ENCODE peak calls at places on chromosomes 6 and 20, in nine cellular contexts. One of them, this sample, is unnamed.

GRCh38 chr6:81933648-81934047 is 181.2 kb upstream of the TENT5A start:
- DNase-seq in transverse colon: no peak
- DNase-seq in ascending aorta: no peak
- DNase-seq in tibial nerve: no peak
- DNase-seq in thoracic aorta: no peak
- DNase-seq in astrocyte: no peak
- DNase-seq in IMR-90: peak
- DNase-seq in heart right ventricle: no peak
- DNase-seq in AG09309: no peak
- DNase-seq in this sample: no peak

GRCh38 chr6:163191704-163192537 is 222.6 kb upstream of the QKI start:
- DNase-seq in transverse colon: no peak
- DNase-seq in ascending aorta: no peak
- DNase-seq in tibial nerve: no peak
- DNase-seq in thoracic aorta: no peak
- DNase-seq in astrocyte: no peak
- DNase-seq in IMR-90: no peak
- DNase-seq in heart right ventricle: no peak
- DNase-seq in AG09309: no peak
- DNase-seq in this sample: no peak

GRCh38 chr6:35292494-35292893 is 5.1 kb upstream of the DEF6 start:
- DNase-seq in transverse colon: no peak
- DNase-seq in ascending aorta: no peak
- DNase-seq in tibial nerve: no peak
- DNase-seq in thoracic aorta: no peak
- DNase-seq in astrocyte: no peak
- DNase-seq in IMR-90: no peak
- DNase-seq in heart right ventricle: no peak
- DNase-seq in AG09309: no peak
- DNase-seq in this sample: no peak

GRCh38 chr6:104949206-104949605 is 7.7 kb upstream of the LIN28B start:
- DNase-seq in transverse colon: no peak
- DNase-seq in ascending aorta: no peak
- DNase-seq in tibial nerve: no peak
- DNase-seq in thoracic aorta: no peak
- DNase-seq in astrocyte: no peak
- DNase-seq in IMR-90: no peak
- DNase-seq in heart right ventricle: no peak
- DNase-seq in AG09309: no peak
- DNase-seq in this sample: no peak

GRCh38 chr6:112235956-112236355 is 18.4 kb downstream of the LAMA4 start:
- DNase-seq in transverse colon: no peak
- DNase-seq in ascending aorta: no peak
- DNase-seq in tibial nerve: no peak
- DNase-seq in thoracic aorta: no peak
- DNase-seq in astrocyte: peak
- DNase-seq in IMR-90: peak
- DNase-seq in heart right ventricle: no peak
- DNase-seq in AG09309: no peak
- DNase-seq in this sample: peak

GRCh38 chr6:15365273-15365687 is 119.4 kb downstream of the JARID2 start:
- DNase-seq in transverse colon: peak
- DNase-seq in ascending aorta: peak
- DNase-seq in tibial nerve: peak
- DNase-seq in thoracic aorta: peak
- DNase-seq in astrocyte: peak
- DNase-seq in IMR-90: peak
- DNase-seq in heart right ventricle: peak
- DNase-seq in AG09309: peak
- DNase-seq in this sample: peak

GRCh38 chr6:156957931-156958547 is 180.9 kb downstream of the ARID1B start:
- DNase-seq in transverse colon: no peak
- DNase-seq in ascending aorta: no peak
- DNase-seq in tibial nerve: no peak
- DNase-seq in thoracic aorta: no peak
- DNase-seq in astrocyte: no peak
- DNase-seq in IMR-90: peak
- DNase-seq in heart right ventricle: no peak
- DNase-seq in AG09309: no peak
- DNase-seq in this sample: no peak

GRCh38 chr6:98530732-98531131 is 303.6 kb upstream of the POU3F2 start:
- DNase-seq in transverse colon: no peak
- DNase-seq in ascending aorta: no peak
- DNase-seq in tibial nerve: no peak
- DNase-seq in thoracic aorta: no peak
- DNase-seq in astrocyte: no peak
- DNase-seq in IMR-90: no peak
- DNase-seq in heart right ventricle: no peak
- DNase-seq in AG09309: no peak
- DNase-seq in this sample: no peak

GRCh38 chr20:62161347-62161746 is 17.8 kb downstream of the SS18L1 start:
- DNase-seq in transverse colon: no peak
- DNase-seq in ascending aorta: no peak
- DNase-seq in tibial nerve: no peak
- DNase-seq in thoracic aorta: no peak
- DNase-seq in astrocyte: peak
- DNase-seq in IMR-90: peak
- DNase-seq in heart right ventricle: no peak
- DNase-seq in AG09309: no peak
- DNase-seq in this sample: no peak

GRCh38 chr6:128367437-128367836 is 153.0 kb downstream of the PTPRK start:
- DNase-seq in transverse colon: no peak
- DNase-seq in ascending aorta: no peak
- DNase-seq in tibial nerve: no peak
- DNase-seq in thoracic aorta: no peak
- DNase-seq in astrocyte: no peak
- DNase-seq in IMR-90: no peak
- DNase-seq in heart right ventricle: no peak
- DNase-seq in AG09309: no peak
- DNase-seq in this sample: no peak

GRCh38 chr6:87925373-87926060 is 122.1 kb upstream of the SPACA1 start:
- DNase-seq in transverse colon: peak
- DNase-seq in ascending aorta: no peak
- DNase-seq in tibial nerve: no peak
- DNase-seq in thoracic aorta: no peak
- DNase-seq in astrocyte: no peak
- DNase-seq in IMR-90: no peak
- DNase-seq in heart right ventricle: no peak
- DNase-seq in AG09309: no peak
- DNase-seq in this sample: no peak

GRCh38 chr6:138575257-138575656 is 76.0 kb upstream of the NHSL1 start:
- DNase-seq in transverse colon: no peak
- DNase-seq in ascending aorta: no peak
- DNase-seq in tibial nerve: no peak
- DNase-seq in thoracic aorta: no peak
- DNase-seq in astrocyte: no peak
- DNase-seq in IMR-90: no peak
- DNase-seq in heart right ventricle: no peak
- DNase-seq in AG09309: no peak
- DNase-seq in this sample: no peak

GRCh38 chr6:165985281-165985925 is 182.2 kb downstream of the TBXT start:
- DNase-seq in transverse colon: no peak
- DNase-seq in ascending aorta: no peak
- DNase-seq in tibial nerve: no peak
- DNase-seq in thoracic aorta: no peak
- DNase-seq in astrocyte: no peak
- DNase-seq in IMR-90: no peak
- DNase-seq in heart right ventricle: no peak
- DNase-seq in AG09309: no peak
- DNase-seq in this sample: no peak
- H3K4me3 ChIP-seq in transverse colon: peak
- H3K4me3 ChIP-seq in ascending aorta: no peak
- H3K4me3 ChIP-seq in tibial nerve: no peak
- H3K4me3 ChIP-seq in thoracic aorta: no peak
- H3K4me3 ChIP-seq in astrocyte: no peak
- H3K4me3 ChIP-seq in IMR-90: peak
- H3K4me3 ChIP-seq in heart right ventricle: no peak
- H3K4me3 ChIP-seq in AG09309: no peak
- H3K4me3 ChIP-seq in this sample: no peak

GRCh38 chr6:132712366-132712765 is 1.5 kb downstream of the VNN1 start:
- DNase-seq in transverse colon: no peak
- DNase-seq in ascending aorta: no peak
- DNase-seq in tibial nerve: no peak
- DNase-seq in thoracic aorta: no peak
- DNase-seq in astrocyte: peak
- DNase-seq in IMR-90: peak
- DNase-seq in heart right ventricle: no peak
- DNase-seq in AG09309: no peak
- DNase-seq in this sample: no peak

GRCh38 chr6:132714160-132714559 is 305 bp upstream of the VNN1 start:
- DNase-seq in transverse colon: no peak
- DNase-seq in ascending aorta: no peak
- DNase-seq in tibial nerve: no peak
- DNase-seq in thoracic aorta: no peak
- DNase-seq in astrocyte: no peak
- DNase-seq in IMR-90: no peak
- DNase-seq in heart right ventricle: no peak
- DNase-seq in AG09309: no peak
- DNase-seq in this sample: no peak

GRCh38 chr6:132713355-132714134 is at the start of gene VNN1:
- DNase-seq in transverse colon: peak
- DNase-seq in ascending aorta: peak
- DNase-seq in tibial nerve: peak
- DNase-seq in thoracic aorta: no peak
- DNase-seq in astrocyte: no peak
- DNase-seq in IMR-90: no peak
- DNase-seq in heart right ventricle: no peak
- DNase-seq in AG09309: no peak
- DNase-seq in this sample: peak

GRCh38 chr6:132716238-132716637 is 2.4 kb upstream of the VNN1 start:
- DNase-seq in transverse colon: no peak
- DNase-seq in ascending aorta: no peak
- DNase-seq in tibial nerve: no peak
- DNase-seq in thoracic aorta: no peak
- DNase-seq in astrocyte: no peak
- DNase-seq in IMR-90: no peak
- DNase-seq in heart right ventricle: no peak
- DNase-seq in AG09309: no peak
- DNase-seq in this sample: no peak

DNA sequence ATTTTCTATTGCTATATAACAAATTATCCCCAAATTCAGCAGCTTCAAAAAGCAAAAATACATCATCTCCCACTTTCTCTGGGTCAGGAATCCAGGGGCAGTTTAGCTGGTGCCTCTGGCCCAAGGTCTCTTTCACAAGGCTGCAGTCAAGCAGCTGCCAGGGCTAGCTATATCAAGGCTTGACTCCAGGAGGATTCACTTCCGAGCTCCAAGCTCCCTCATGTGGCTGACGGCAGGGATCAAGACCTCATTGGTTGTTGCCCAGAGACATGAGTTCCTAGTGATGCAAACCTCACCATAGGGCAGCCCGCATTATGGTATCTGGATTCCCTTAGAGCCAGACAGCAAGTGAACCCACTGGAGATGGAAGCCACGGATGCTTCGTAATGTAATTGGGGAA is 1.3 kb upstream of the VNN1 start:
- DNase-seq in transverse colon: peak
- DNase-seq in ascending aorta: no peak
- DNase-seq in tibial nerve: no peak
- DNase-seq in thoracic aorta: no peak
- DNase-seq in astrocyte: peak
- DNase-seq in IMR-90: peak
- DNase-seq in heart right ventricle: peak
- DNase-seq in AG09309: no peak
- DNase-seq in this sample: peak
- TF ChIP-seq CTCF in transverse colon: no peak
- TF ChIP-seq CTCF in ascending aorta: no peak
- TF ChIP-seq CTCF in tibial nerve: peak
- TF ChIP-seq CTCF in thoracic aorta: no peak
- TF ChIP-seq CTCF in astrocyte: peak
- TF ChIP-seq CTCF in IMR-90: peak
- TF ChIP-seq CTCF in heart right ventricle: no peak
- TF ChIP-seq CTCF in AG09309: peak
- TF ChIP-seq CTCF in this sample: peak

DNA sequence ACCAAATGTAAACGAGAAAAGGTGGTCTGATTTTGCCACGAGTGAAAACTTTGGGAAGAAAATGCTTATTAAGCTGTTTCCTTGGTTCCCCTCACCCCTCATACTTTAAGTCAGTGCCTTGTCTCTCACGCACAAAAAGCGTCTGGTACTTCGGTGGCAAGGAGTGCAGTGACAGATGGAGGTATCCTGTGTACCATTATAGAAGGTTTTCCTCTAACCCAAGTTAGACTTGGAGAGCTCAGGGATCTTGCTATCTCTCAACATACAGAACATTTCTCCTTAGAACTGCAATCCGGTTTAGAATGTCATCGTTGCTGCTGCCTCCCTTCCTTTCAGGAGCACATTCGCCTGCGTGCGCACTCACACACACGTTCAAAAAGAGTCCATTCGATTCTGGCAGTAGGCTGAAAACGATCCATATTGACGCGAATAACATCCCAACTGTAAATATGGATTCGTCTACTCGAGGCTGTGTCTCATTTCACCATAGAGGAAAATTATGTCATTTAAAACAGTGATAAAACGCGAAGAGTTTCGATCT is 1.1 kb upstream of the MARCKS start:
- DNase-seq in transverse colon: peak
- DNase-seq in ascending aorta: no peak
- DNase-seq in tibial nerve: peak
- DNase-seq in thoracic aorta: no peak
- DNase-seq in astrocyte: peak
- DNase-seq in IMR-90: peak
- DNase-seq in heart right ventricle: peak
- DNase-seq in AG09309: no peak
- DNase-seq in this sample: peak
- H3K4me3 ChIP-seq in transverse colon: peak
- H3K4me3 ChIP-seq in ascending aorta: peak
- H3K4me3 ChIP-seq in tibial nerve: peak
- H3K4me3 ChIP-seq in thoracic aorta: peak
- H3K4me3 ChIP-seq in astrocyte: peak
- H3K4me3 ChIP-seq in IMR-90: peak
- H3K4me3 ChIP-seq in heart right ventricle: peak
- H3K4me3 ChIP-seq in AG09309: peak
- H3K4me3 ChIP-seq in this sample: peak

DNA sequence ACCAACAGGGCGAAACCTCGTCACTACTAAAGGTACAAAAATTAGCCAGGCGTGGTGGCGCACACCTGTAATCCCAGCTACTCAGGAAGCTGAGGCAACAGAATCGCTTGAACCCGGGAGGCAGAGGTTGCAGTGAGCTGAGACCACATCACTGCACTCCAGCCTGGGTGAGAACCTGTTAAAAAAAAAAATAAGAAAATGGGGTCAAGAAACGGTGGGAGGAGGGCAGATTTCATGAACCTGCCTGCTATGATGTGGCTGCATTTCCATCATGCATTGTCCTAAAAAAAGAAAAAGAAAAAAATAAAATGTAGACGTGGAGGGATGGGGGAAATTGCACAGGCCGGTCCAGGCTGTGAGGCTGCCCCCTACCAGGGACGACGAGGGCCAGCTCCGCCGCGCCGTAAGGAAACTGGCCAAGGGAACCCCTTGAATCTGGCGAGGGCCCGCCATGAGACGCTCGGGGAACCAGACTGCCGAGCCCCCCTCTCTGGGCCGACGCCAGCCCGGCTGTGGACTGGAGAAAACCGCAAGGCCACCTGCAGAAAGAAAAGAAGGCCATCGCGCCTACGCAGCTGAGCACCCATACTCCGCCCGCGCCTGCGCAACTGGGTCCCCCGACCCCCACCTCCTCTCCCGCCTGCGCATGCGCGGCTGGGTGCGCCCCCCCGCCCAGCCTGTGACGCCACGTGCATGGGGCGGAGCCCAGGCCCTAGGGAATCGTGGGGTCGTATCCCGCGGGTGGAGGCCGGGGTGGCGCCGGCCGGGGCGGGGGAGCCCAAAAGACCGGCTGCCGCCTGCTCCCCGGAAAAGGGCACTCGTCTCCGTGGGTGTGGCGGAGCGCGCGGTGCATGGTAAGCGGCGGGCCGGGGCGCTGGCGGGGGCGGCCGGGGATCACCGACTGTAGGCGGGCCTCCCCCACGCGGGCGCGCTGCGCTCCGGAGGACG is at the start of gene ENTPD6:
- DNase-seq in transverse colon: peak
- DNase-seq in ascending aorta: peak
- DNase-seq in tibial nerve: peak
- DNase-seq in thoracic aorta: peak
- DNase-seq in astrocyte: peak
- DNase-seq in IMR-90: peak
- DNase-seq in heart right ventricle: peak
- DNase-seq in AG09309: no peak
- DNase-seq in this sample: peak
- TF ChIP-seq CTCF in transverse colon: peak
- TF ChIP-seq CTCF in ascending aorta: peak
- TF ChIP-seq CTCF in tibial nerve: peak
- TF ChIP-seq CTCF in thoracic aorta: no peak
- TF ChIP-seq CTCF in astrocyte: no peak
- TF ChIP-seq CTCF in IMR-90: peak
- TF ChIP-seq CTCF in heart right ventricle: no peak
- TF ChIP-seq CTCF in AG09309: peak
- TF ChIP-seq CTCF in this sample: no peak